ENCODE peak calls at places on chromosomes 7 and 10, in six cellular contexts. Y is substantia nigra; L is activated CD8-positive, alpha-beta memory T cell treated with anti-CD3 and anti-CD28 coated beads for 24 hours; Z is frontal cortex; P is small intestine; T is activated CD4-positive, CD25-positive, alpha-beta regulatory T cell. E is an unnamed sample.

GRCh38 chr7:78702770-78703169 is 750.7 kb downstream of the MAGI2 start:
- DNase-seq in Y (no peak), L (no peak), Z (no peak), P (no peak), T (no peak), E (no peak)

GRCh38 chr7:48087349-48087748 is 1.7 kb upstream of the UPP1 start:
- DNase-seq in Y (no peak), L (no peak), Z (no peak), P (no peak), T (no peak), E (no peak)

GRCh38 chr7:47901542-47901941 is 46.7 kb downstream of the PKD1L1 start:
- DNase-seq in Y (no peak), L (no peak), Z (no peak), P (no peak), T (no peak), E (peak)

GRCh38 chr7:4748267-4748666 is 27.2 kb upstream of the AP5Z1 start:
- DNase-seq in Y (no peak), L (no peak), Z (no peak), P (no peak), T (no peak), E (no peak)

GRCh38 chr7:96076350-96076707 is 245.6 kb downstream of the SLC25A13 start:
- DNase-seq in Y (no peak), L (no peak), Z (no peak), P (no peak), T (no peak), E (no peak)

GRCh38 chr7:115827305-115828045 is 203.1 kb downstream of the TFEC start:
- DNase-seq in Y (no peak), L (no peak), Z (no peak), P (no peak), T (no peak), E (no peak)

GRCh38 chr10:99470327-99470726 is 39.9 kb upstream of the GOT1 start:
- DNase-seq in Y (no peak), L (no peak), Z (no peak), P (no peak), T (no peak), E (no peak)

GRCh38 chr7:116687801-116688201 is 15.8 kb downstream of the MET start:
- DNase-seq in Y (no peak), L (no peak), Z (no peak), P (peak), T (no peak), E (no peak)

GRCh38 chr10:71076473-71077142 is 135.8 kb upstream of the UNC5B start:
- DNase-seq in Y (no peak), L (peak), Z (no peak), P (no peak), T (no peak), E (peak)

GRCh38 chr10:97771913-97772823 is at the start of gene SFRP5:
- DNase-seq in Y (no peak), L (no peak), Z (no peak), P (peak), T (no peak), E (no peak)

GRCh38 chr10:115982526-115982925 is 290.5 kb downstream of the GFRA1 start:
- DNase-seq in Y (no peak), L (no peak), Z (no peak), P (no peak), T (no peak), E (no peak)

GRCh38 chr10:61835909-61836232 is 65.6 kb upstream of the ARID5B start:
- DNase-seq in Y (no peak), L (no peak), Z (no peak), P (no peak), T (no peak), E (no peak)

GRCh38 chr7:24885305-24885704 is 94.7 kb downstream of the OSBPL3 start:
- DNase-seq in Y (no peak), L (no peak), Z (no peak), P (no peak), T (no peak), E (no peak)

GRCh38 chr7:36650766-36651310 is 73.5 kb downstream of the AOAH start:
- DNase-seq in Y (no peak), L (no peak), Z (no peak), P (no peak), T (no peak), E (no peak)

GRCh38 chr10:613217-613616 is 76.3 kb downstream of the DIP2C start:
- DNase-seq in Y (no peak), L (no peak), Z (no peak), P (peak), T (no peak), E (no peak)

E was measured in ecto neural progenitor cell.